ENCODE peak calls at places on chromosomes 1 and 21, in four cellular contexts. One of them, this sample, is unnamed.

GRCh38 chr21:29232601-29233541 is 65.9 kb upstream of the BACH1 start:
- DNase-seq in GM12878: no peak
- DNase-seq in HCT116: no peak
- DNase-seq in SK-N-SH: no peak
- DNase-seq in this sample: no peak

GRCh38 chr1:99659755-99660210 is 13.9 kb downstream of the PALMD start:
- DNase-seq in GM12878: no peak
- DNase-seq in HCT116: no peak
- DNase-seq in SK-N-SH: no peak
- DNase-seq in this sample: no peak

GRCh38 chr1:21961799-21962198 is 15.0 kb upstream of the CELA3B start:
- DNase-seq in GM12878: no peak
- DNase-seq in HCT116: no peak
- DNase-seq in SK-N-SH: no peak
- DNase-seq in this sample: no peak

GRCh38 chr1:58249371-58249728 is 297.2 kb downstream of the OMA1 start:
- DNase-seq in GM12878: no peak
- DNase-seq in HCT116: no peak
- DNase-seq in SK-N-SH: no peak
- DNase-seq in this sample: no peak

GRCh38 chr1:54220004-54220811 is 20.2 kb downstream of the MRPL37 start:
- DNase-seq in GM12878: no peak
- DNase-seq in HCT116: no peak
- DNase-seq in SK-N-SH: no peak
- DNase-seq in this sample: no peak

GRCh38 chr1:9892563-9893528 is 17.2 kb downstream of the CTNNBIP1 start:
- DNase-seq in GM12878: no peak
- DNase-seq in HCT116: peak; percentile 87
- DNase-seq in SK-N-SH: no peak
- DNase-seq in this sample: no peak

GRCh38 chr1:2339206-2340085 is 51.9 kb downstream of the MORN1 start:
- DNase-seq in GM12878: no peak
- DNase-seq in HCT116: no peak
- DNase-seq in SK-N-SH: no peak
- DNase-seq in this sample: no peak

GRCh38 chr1:228158151-228158571 is 7.4 kb upstream of the IBA57 start:
- DNase-seq in GM12878: no peak
- DNase-seq in HCT116: no peak
- DNase-seq in SK-N-SH: no peak
- DNase-seq in this sample: no peak

GRCh38 chr1:101128211-101128727 is 102.7 kb upstream of the DPH5 start:
- DNase-seq in GM12878: peak; percentile 72
- DNase-seq in HCT116: no peak
- DNase-seq in SK-N-SH: no peak
- DNase-seq in this sample: no peak

GRCh38 chr1:63368131-63368530 is 704 bp downstream of the ALG6 start:
- DNase-seq in GM12878: no peak
- DNase-seq in HCT116: no peak
- DNase-seq in SK-N-SH: peak; percentile 31
- DNase-seq in this sample: no peak

GRCh38 chr1:31299365-31299764 is 2.5 kb downstream of the ZCCHC17 start:
- DNase-seq in GM12878: no peak
- DNase-seq in HCT116: no peak
- DNase-seq in SK-N-SH: no peak
- DNase-seq in this sample: no peak

GRCh38 chr1:43858324-43858723 is 75.3 kb upstream of the ARTN start:
- DNase-seq in GM12878: no peak
- DNase-seq in HCT116: no peak
- DNase-seq in SK-N-SH: peak; percentile 30
- DNase-seq in this sample: peak; percentile 99

GRCh38 chr1:109657395-109657794 is 1.5 kb downstream of the GSTM4 start:
- DNase-seq in GM12878: no peak
- DNase-seq in HCT116: no peak
- DNase-seq in SK-N-SH: no peak
- DNase-seq in this sample: no peak

GRCh38 chr1:25831569-25832196 is 11.9 kb downstream of the MTFR1L start:
- DNase-seq in GM12878: no peak
- DNase-seq in HCT116: no peak
- DNase-seq in SK-N-SH: no peak
- DNase-seq in this sample: no peak

GRCh38 chr21:36089946-36090345 is 20.1 kb downstream of the CBR1 start:
- DNase-seq in GM12878: no peak
- DNase-seq in HCT116: no peak
- DNase-seq in SK-N-SH: no peak
- DNase-seq in this sample: no peak

GRCh38 chr1:176341656-176342055 is 121.3 kb upstream of the PAPPA2 start:
- DNase-seq in GM12878: no peak
- DNase-seq in HCT116: no peak
- DNase-seq in SK-N-SH: no peak
- DNase-seq in this sample: no peak

GRCh38 chr1:36755313-36756230 is 272.9 kb upstream of the CSF3R start:
- DNase-seq in GM12878: no peak
- DNase-seq in HCT116: no peak
- DNase-seq in SK-N-SH: no peak
- DNase-seq in this sample: no peak

GRCh38 chr1:167454929-167455785 is 63.2 kb downstream of the CD247 start:
- DNase-seq in GM12878: no peak
- DNase-seq in HCT116: peak; percentile 10
- DNase-seq in SK-N-SH: peak; percentile 87
- DNase-seq in this sample: peak; percentile 59

GRCh38 chr1:167454304-167454928 is 63.9 kb downstream of the CD247 start:
- DNase-seq in GM12878: no peak
- DNase-seq in HCT116: no peak
- DNase-seq in SK-N-SH: no peak
- DNase-seq in this sample: no peak

GRCh38 chr1:167452483-167452882 is 65.8 kb downstream of the CD247 start:
- DNase-seq in GM12878: no peak
- DNase-seq in HCT116: no peak
- DNase-seq in SK-N-SH: no peak
- DNase-seq in this sample: no peak

GRCh38 chr1:167450843-167451242 is 67.5 kb downstream of the CD247 start:
- DNase-seq in GM12878: no peak
- DNase-seq in HCT116: no peak
- DNase-seq in SK-N-SH: no peak
- DNase-seq in this sample: no peak

DNA sequence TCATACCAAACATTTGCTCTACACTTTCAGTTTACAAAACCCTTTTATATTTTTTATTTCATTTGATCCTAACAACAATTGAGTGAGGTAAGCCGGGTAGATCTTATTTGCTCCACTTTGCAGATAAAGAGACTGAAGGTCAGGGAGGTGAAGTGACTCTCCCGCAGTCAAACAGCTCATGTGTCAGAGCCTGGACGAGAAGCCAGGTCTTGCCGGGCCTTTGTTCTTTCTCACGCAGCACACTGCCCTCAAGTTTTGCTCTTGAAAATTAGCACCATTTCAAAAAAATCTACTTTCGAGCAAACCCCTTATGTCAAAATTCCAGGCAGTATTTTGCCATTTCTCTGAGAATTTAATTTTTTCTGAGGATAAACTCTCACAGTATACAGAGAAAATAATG is 65.2 kb downstream of the CD247 start:
- DNase-seq in GM12878: no peak
- DNase-seq in HCT116: no peak
- DNase-seq in SK-N-SH: no peak
- DNase-seq in this sample: no peak
- TF ChIP-seq JUND in GM12878: no peak
- TF ChIP-seq JUND in HCT116: no peak
- TF ChIP-seq JUND in SK-N-SH: no peak
- TF ChIP-seq JUND in this sample: no peak

GRCh38 chr1:226638608-226639007 is 90.0 kb downstream of the STUM start:
- DNase-seq in GM12878: no peak
- DNase-seq in HCT116: no peak
- DNase-seq in SK-N-SH: no peak
- DNase-seq in this sample: peak; percentile 76

GRCh38 chr1:226638001-226638601 is 89.5 kb downstream of the STUM start:
- DNase-seq in GM12878: no peak
- DNase-seq in HCT116: no peak
- DNase-seq in SK-N-SH: no peak
- DNase-seq in this sample: no peak

GRCh38 chr1:226640737-226641136 is 92.2 kb downstream of the STUM start:
- DNase-seq in GM12878: no peak
- DNase-seq in HCT116: no peak
- DNase-seq in SK-N-SH: no peak
- DNase-seq in this sample: no peak

GRCh38 chr1:226640288-226640687 is 91.7 kb downstream of the STUM start:
- DNase-seq in GM12878: no peak
- DNase-seq in HCT116: no peak
- DNase-seq in SK-N-SH: no peak
- DNase-seq in this sample: no peak

GRCh38 chr1:226639631-226640061 is 91.1 kb downstream of the STUM start:
- DNase-seq in GM12878: no peak
- DNase-seq in HCT116: no peak
- DNase-seq in SK-N-SH: no peak
- DNase-seq in this sample: no peak
- TF ChIP-seq JUND in GM12878: no peak
- TF ChIP-seq JUND in HCT116: no peak
- TF ChIP-seq JUND in SK-N-SH: no peak
- TF ChIP-seq JUND in this sample: no peak

GRCh38 chr1:201602413-201603265 is 63.7 kb downstream of the NAV1 start:
- DNase-seq in GM12878: no peak
- DNase-seq in HCT116: no peak
- DNase-seq in SK-N-SH: no peak
- DNase-seq in this sample: no peak
- TF ChIP-seq JUND in GM12878: no peak
- TF ChIP-seq JUND in HCT116: no peak
- TF ChIP-seq JUND in SK-N-SH: peak; percentile 85
- TF ChIP-seq JUND in this sample: no peak

GRCh38 chr1:153849487-153850185 is 73.1 kb downstream of the GATAD2B start:
- DNase-seq in GM12878: peak; percentile 78
- DNase-seq in HCT116: no peak
- DNase-seq in SK-N-SH: no peak
- DNase-seq in this sample: no peak
- TF ChIP-seq JUND in GM12878: peak; percentile 7
- TF ChIP-seq JUND in HCT116: no peak
- TF ChIP-seq JUND in SK-N-SH: no peak
- TF ChIP-seq JUND in this sample: no peak

GRCh38 chr1:32705516-32705915 is 2.9 kb upstream of the SYNC start:
- DNase-seq in GM12878: no peak
- DNase-seq in HCT116: no peak
- DNase-seq in SK-N-SH: no peak
- DNase-seq in this sample: no peak

GRCh38 chr1:32713081-32713480 is 10.5 kb upstream of the SYNC start:
- DNase-seq in GM12878: no peak
- DNase-seq in HCT116: no peak
- DNase-seq in SK-N-SH: no peak
- DNase-seq in this sample: no peak

GRCh38 chr1:32706491-32706890 is 3.9 kb upstream of the SYNC start:
- DNase-seq in GM12878: no peak
- DNase-seq in HCT116: no peak
- DNase-seq in SK-N-SH: no peak
- DNase-seq in this sample: no peak

GRCh38 chr1:32714277-32714676 is 11.7 kb upstream of the SYNC start:
- DNase-seq in GM12878: no peak
- DNase-seq in HCT116: no peak
- DNase-seq in SK-N-SH: no peak
- DNase-seq in this sample: no peak

DNA sequence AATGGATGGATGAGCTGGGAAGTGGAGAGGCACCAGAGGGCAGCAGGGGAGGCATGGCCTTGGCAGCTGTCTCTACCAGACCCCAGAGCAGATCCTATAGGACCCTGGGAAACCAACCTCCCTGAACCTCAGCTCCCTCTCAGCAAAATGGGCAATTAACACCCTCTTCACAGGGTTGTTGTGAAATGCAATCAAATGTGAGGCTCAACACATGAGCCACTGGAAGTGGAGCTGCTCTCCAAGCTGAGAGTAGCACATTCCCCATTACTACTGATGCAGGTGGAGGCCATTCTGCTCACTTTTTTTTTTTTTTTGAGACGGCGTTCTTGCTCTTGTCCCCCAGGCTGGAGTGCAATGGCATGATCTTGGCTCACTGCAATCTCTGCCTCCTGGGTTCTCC is 6.5 kb upstream of the SYNC start:
- DNase-seq in GM12878: no peak
- DNase-seq in HCT116: no peak
- DNase-seq in SK-N-SH: no peak
- DNase-seq in this sample: no peak
- TF ChIP-seq JUND in GM12878: no peak
- TF ChIP-seq JUND in HCT116: no peak
- TF ChIP-seq JUND in SK-N-SH: no peak
- TF ChIP-seq JUND in this sample: no peak

GRCh38 chr1:209643295-209644020 is 8.8 kb downstream of the LAMB3 start:
- DNase-seq in GM12878: no peak
- DNase-seq in HCT116: no peak
- DNase-seq in SK-N-SH: no peak
- DNase-seq in this sample: no peak
- TF ChIP-seq JUND in GM12878: no peak
- TF ChIP-seq JUND in HCT116: no peak
- TF ChIP-seq JUND in SK-N-SH: no peak
- TF ChIP-seq JUND in this sample: no peak

This sample was measured in T47D.